ENCODE peak calls at places on chromosomes 1 and 21, in nine cellular contexts. One of them, this sample, is unnamed.
A peak's percentile ranks its signal among the peaks of the same experiment; 100 is the strongest.

GRCh38 chr1:67835663-67836452 is 2.6 kb upstream of the GNG12 start:
- DNase-seq in activated naive CD8-positive, alpha-beta T cell treated with anti-CD3 and anti-CD28 coated beads, Interleukin-2, amount 50 U/mL, for 24 hours: no peak
- DNase-seq in epithelial cell of esophagus: no peak
- DNase-seq in Caki2: no peak
- DNase-seq in ovary: no peak
- DNase-seq in HT-29: no peak
- DNase-seq in COR-L47: no peak
- DNase-seq in KG1: no peak
- DNase-seq in fibroblast of pulmonary artery: no peak
- DNase-seq in this sample: no peak

GRCh38 chr1:59564192-59564891 is 250.4 kb upstream of the HOOK1 start:
- DNase-seq in activated naive CD8-positive, alpha-beta T cell treated with anti-CD3 and anti-CD28 coated beads, Interleukin-2, amount 50 U/mL, for 24 hours: no peak
- DNase-seq in epithelial cell of esophagus: no peak
- DNase-seq in Caki2: no peak
- DNase-seq in ovary: no peak
- DNase-seq in HT-29: no peak
- DNase-seq in COR-L47: no peak
- DNase-seq in KG1: no peak
- DNase-seq in fibroblast of pulmonary artery: peak; percentile 31
- DNase-seq in this sample: no peak

GRCh38 chr1:152679454-152679853 is 4.4 kb downstream of the LCE2C start:
- DNase-seq in activated naive CD8-positive, alpha-beta T cell treated with anti-CD3 and anti-CD28 coated beads, Interleukin-2, amount 50 U/mL, for 24 hours: no peak
- DNase-seq in epithelial cell of esophagus: no peak
- DNase-seq in Caki2: no peak
- DNase-seq in ovary: no peak
- DNase-seq in HT-29: no peak
- DNase-seq in COR-L47: no peak
- DNase-seq in KG1: no peak
- DNase-seq in fibroblast of pulmonary artery: no peak
- DNase-seq in this sample: no peak

GRCh38 chr1:231091853-231092301 is 51.8 kb upstream of the FAM89A start:
- DNase-seq in activated naive CD8-positive, alpha-beta T cell treated with anti-CD3 and anti-CD28 coated beads, Interleukin-2, amount 50 U/mL, for 24 hours: peak; percentile 47
- DNase-seq in epithelial cell of esophagus: peak; percentile 25
- DNase-seq in Caki2: no peak
- DNase-seq in ovary: no peak
- DNase-seq in HT-29: peak; percentile 72
- DNase-seq in COR-L47: no peak
- DNase-seq in KG1: no peak
- DNase-seq in fibroblast of pulmonary artery: peak; percentile 32
- DNase-seq in this sample: peak; percentile 65

GRCh38 chr1:30511563-30512252 is 211.7 kb downstream of the MATN1 start:
- DNase-seq in activated naive CD8-positive, alpha-beta T cell treated with anti-CD3 and anti-CD28 coated beads, Interleukin-2, amount 50 U/mL, for 24 hours: no peak
- DNase-seq in epithelial cell of esophagus: peak; percentile 48
- DNase-seq in Caki2: no peak
- DNase-seq in ovary: no peak
- DNase-seq in HT-29: no peak
- DNase-seq in COR-L47: no peak
- DNase-seq in KG1: no peak
- DNase-seq in fibroblast of pulmonary artery: no peak
- DNase-seq in this sample: no peak

GRCh38 chr1:31238986-31239613 is 587 bp downstream of the NKAIN1 start:
- DNase-seq in activated naive CD8-positive, alpha-beta T cell treated with anti-CD3 and anti-CD28 coated beads, Interleukin-2, amount 50 U/mL, for 24 hours: no peak
- DNase-seq in epithelial cell of esophagus: peak; percentile 19
- DNase-seq in Caki2: peak; percentile 15
- DNase-seq in ovary: no peak
- DNase-seq in HT-29: no peak
- DNase-seq in COR-L47: peak; percentile 31
- DNase-seq in KG1: peak; percentile 19
- DNase-seq in fibroblast of pulmonary artery: no peak
- DNase-seq in this sample: peak; percentile 25

GRCh38 chr1:30196457-30196856 is 526.9 kb downstream of the MATN1 start:
- DNase-seq in activated naive CD8-positive, alpha-beta T cell treated with anti-CD3 and anti-CD28 coated beads, Interleukin-2, amount 50 U/mL, for 24 hours: no peak
- DNase-seq in epithelial cell of esophagus: no peak
- DNase-seq in Caki2: no peak
- DNase-seq in ovary: no peak
- DNase-seq in HT-29: no peak
- DNase-seq in COR-L47: no peak
- DNase-seq in KG1: no peak
- DNase-seq in fibroblast of pulmonary artery: no peak
- DNase-seq in this sample: no peak

GRCh38 chr1:31739281-31739853 is 24.8 kb downstream of the ADGRB2 start:
- DNase-seq in activated naive CD8-positive, alpha-beta T cell treated with anti-CD3 and anti-CD28 coated beads, Interleukin-2, amount 50 U/mL, for 24 hours: peak; percentile 41
- DNase-seq in epithelial cell of esophagus: peak; percentile 59
- DNase-seq in Caki2: peak; percentile 51
- DNase-seq in ovary: no peak
- DNase-seq in HT-29: no peak
- DNase-seq in COR-L47: no peak
- DNase-seq in KG1: no peak
- DNase-seq in fibroblast of pulmonary artery: no peak
- DNase-seq in this sample: no peak

GRCh38 chr21:32340863-32341848 is 42.5 kb downstream of the MRAP start:
- DNase-seq in activated naive CD8-positive, alpha-beta T cell treated with anti-CD3 and anti-CD28 coated beads, Interleukin-2, amount 50 U/mL, for 24 hours: no peak
- DNase-seq in epithelial cell of esophagus: no peak
- DNase-seq in Caki2: no peak
- DNase-seq in ovary: no peak
- DNase-seq in HT-29: no peak
- DNase-seq in COR-L47: no peak
- DNase-seq in KG1: no peak
- DNase-seq in fibroblast of pulmonary artery: no peak
- DNase-seq in this sample: no peak

GRCh38 chr1:244255426-244255965 is 196.2 kb downstream of the ADSS2 start:
- DNase-seq in activated naive CD8-positive, alpha-beta T cell treated with anti-CD3 and anti-CD28 coated beads, Interleukin-2, amount 50 U/mL, for 24 hours: no peak
- DNase-seq in epithelial cell of esophagus: no peak
- DNase-seq in Caki2: no peak
- DNase-seq in ovary: no peak
- DNase-seq in HT-29: no peak
- DNase-seq in COR-L47: no peak
- DNase-seq in KG1: no peak
- DNase-seq in fibroblast of pulmonary artery: no peak
- DNase-seq in this sample: no peak

GRCh38 chr21:44892536-44893277 is 19.2 kb upstream of the PTTG1IP start:
- DNase-seq in activated naive CD8-positive, alpha-beta T cell treated with anti-CD3 and anti-CD28 coated beads, Interleukin-2, amount 50 U/mL, for 24 hours: peak; percentile 85
- DNase-seq in epithelial cell of esophagus: peak; percentile 61
- DNase-seq in Caki2: no peak
- DNase-seq in ovary: no peak
- DNase-seq in HT-29: peak; percentile 46
- DNase-seq in COR-L47: no peak
- DNase-seq in KG1: peak; percentile 39
- DNase-seq in fibroblast of pulmonary artery: peak; percentile 55
- DNase-seq in this sample: peak; percentile 73

GRCh38 chr1:81435175-81435574 is 365.6 kb upstream of the ADGRL2 start:
- DNase-seq in activated naive CD8-positive, alpha-beta T cell treated with anti-CD3 and anti-CD28 coated beads, Interleukin-2, amount 50 U/mL, for 24 hours: no peak
- DNase-seq in epithelial cell of esophagus: no peak
- DNase-seq in Caki2: no peak
- DNase-seq in ovary: no peak
- DNase-seq in HT-29: no peak
- DNase-seq in COR-L47: no peak
- DNase-seq in KG1: no peak
- DNase-seq in fibroblast of pulmonary artery: peak; percentile 71
- DNase-seq in this sample: no peak

GRCh38 chr1:9766759-9767442 is 56.9 kb downstream of the CLSTN1 start:
- DNase-seq in activated naive CD8-positive, alpha-beta T cell treated with anti-CD3 and anti-CD28 coated beads, Interleukin-2, amount 50 U/mL, for 24 hours: no peak
- DNase-seq in epithelial cell of esophagus: peak; percentile 100
- DNase-seq in Caki2: peak; percentile 86
- DNase-seq in ovary: no peak
- DNase-seq in HT-29: no peak
- DNase-seq in COR-L47: no peak
- DNase-seq in KG1: no peak
- DNase-seq in fibroblast of pulmonary artery: peak; percentile 96
- DNase-seq in this sample: peak; percentile 87

This sample was measured in lung microvascular endothelial cell.